ENCODE peak calls at places on chromosomes 4 and X, in five cellular contexts. One of them, this sample, is unnamed.

GRCh38 chr4:40721730-40722171 is 28.0 kb upstream of the NSUN7 start:
- DNase-seq in activated B cell treated with CpG ODN at 0.5 μM for 24 hours: no peak
- DNase-seq in non-pigmented ciliary epithelial cell: peak; percentile 20
- DNase-seq in midbrain: no peak
- DNase-seq in stimulated activated CD8-positive, alpha-beta memory T cell treated with anti-CD3 and anti-CD28 coated beads, Interleukin-12 subunit alpha, Interleukin-12 subunit beta, amount 100 ng/mL, for 4 hours: no peak
- DNase-seq in this sample: no peak

GRCh38 chrX:47242321-47242720 is 9.5 kb downstream of the USP11 start:
- DNase-seq in non-pigmented ciliary epithelial cell: no peak
- DNase-seq in activated B cell treated with CpG ODN at 0.5 μM for 24 hours: no peak
- DNase-seq in midbrain: no peak
- DNase-seq in stimulated activated CD8-positive, alpha-beta memory T cell treated with anti-CD3 and anti-CD28 coated beads, Interleukin-12 subunit alpha, Interleukin-12 subunit beta, amount 100 ng/mL, for 4 hours: no peak
- DNase-seq in this sample: no peak

GRCh38 chr4:145736241-145736831 is 56.4 kb downstream of the C4orf51 start:
- DNase-seq in activated B cell treated with CpG ODN at 0.5 μM for 24 hours: no peak
- DNase-seq in non-pigmented ciliary epithelial cell: no peak
- DNase-seq in stimulated activated CD8-positive, alpha-beta memory T cell treated with anti-CD3 and anti-CD28 coated beads, Interleukin-12 subunit alpha, Interleukin-12 subunit beta, amount 100 ng/mL, for 4 hours: no peak
- DNase-seq in midbrain: no peak
- DNase-seq in this sample: no peak

GRCh38 chrX:15702488-15703371 is 35.3 kb upstream of the CA5B start:
- DNase-seq in midbrain: no peak
- DNase-seq in activated B cell treated with CpG ODN at 0.5 μM for 24 hours: no peak
- DNase-seq in stimulated activated CD8-positive, alpha-beta memory T cell treated with anti-CD3 and anti-CD28 coated beads, Interleukin-12 subunit alpha, Interleukin-12 subunit beta, amount 100 ng/mL, for 4 hours: no peak
- DNase-seq in non-pigmented ciliary epithelial cell: no peak
- DNase-seq in this sample: no peak

GRCh38 chr4:8337083-8337482 is 67.5 kb downstream of the HTRA3 start:
- DNase-seq in midbrain: no peak
- DNase-seq in non-pigmented ciliary epithelial cell: no peak
- DNase-seq in activated B cell treated with CpG ODN at 0.5 μM for 24 hours: no peak
- DNase-seq in stimulated activated CD8-positive, alpha-beta memory T cell treated with anti-CD3 and anti-CD28 coated beads, Interleukin-12 subunit alpha, Interleukin-12 subunit beta, amount 100 ng/mL, for 4 hours: no peak
- DNase-seq in this sample: no peak

GRCh38 chr4:114041117-114041475 is 61.6 kb upstream of the ARSJ start:
- DNase-seq in midbrain: no peak
- DNase-seq in activated B cell treated with CpG ODN at 0.5 μM for 24 hours: no peak
- DNase-seq in stimulated activated CD8-positive, alpha-beta memory T cell treated with anti-CD3 and anti-CD28 coated beads, Interleukin-12 subunit alpha, Interleukin-12 subunit beta, amount 100 ng/mL, for 4 hours: no peak
- DNase-seq in non-pigmented ciliary epithelial cell: no peak
- DNase-seq in this sample: no peak

GRCh38 chr4:100641326-100641725 is 123.5 kb upstream of the EMCN start:
- DNase-seq in stimulated activated CD8-positive, alpha-beta memory T cell treated with anti-CD3 and anti-CD28 coated beads, Interleukin-12 subunit alpha, Interleukin-12 subunit beta, amount 100 ng/mL, for 4 hours: no peak
- DNase-seq in activated B cell treated with CpG ODN at 0.5 μM for 24 hours: no peak
- DNase-seq in non-pigmented ciliary epithelial cell: no peak
- DNase-seq in midbrain: no peak
- DNase-seq in this sample: no peak

GRCh38 chr4:173436149-173436579 is 37.2 kb upstream of the SCRG1 start:
- DNase-seq in activated B cell treated with CpG ODN at 0.5 μM for 24 hours: no peak
- DNase-seq in midbrain: no peak
- DNase-seq in stimulated activated CD8-positive, alpha-beta memory T cell treated with anti-CD3 and anti-CD28 coated beads, Interleukin-12 subunit alpha, Interleukin-12 subunit beta, amount 100 ng/mL, for 4 hours: no peak
- DNase-seq in non-pigmented ciliary epithelial cell: peak; percentile 38
- DNase-seq in this sample: no peak

GRCh38 chrX:6226646-6227444 is 1.8 kb downstream of the NLGN4X start:
- DNase-seq in midbrain: no peak
- DNase-seq in stimulated activated CD8-positive, alpha-beta memory T cell treated with anti-CD3 and anti-CD28 coated beads, Interleukin-12 subunit alpha, Interleukin-12 subunit beta, amount 100 ng/mL, for 4 hours: no peak
- DNase-seq in non-pigmented ciliary epithelial cell: no peak
- DNase-seq in activated B cell treated with CpG ODN at 0.5 μM for 24 hours: no peak
- DNase-seq in this sample: no peak

GRCh38 chr4:78057135-78057599 is at the start of gene FRAS1:
- DNase-seq in non-pigmented ciliary epithelial cell: no peak
- DNase-seq in activated B cell treated with CpG ODN at 0.5 μM for 24 hours: peak; percentile 22
- DNase-seq in stimulated activated CD8-positive, alpha-beta memory T cell treated with anti-CD3 and anti-CD28 coated beads, Interleukin-12 subunit alpha, Interleukin-12 subunit beta, amount 100 ng/mL, for 4 hours: no peak
- DNase-seq in midbrain: no peak
- DNase-seq in this sample: peak; percentile 16

GRCh38 chrX:145910017-145910416 is 92.4 kb downstream of the SLITRK2 start:
- DNase-seq in midbrain: peak; percentile 30
- DNase-seq in stimulated activated CD8-positive, alpha-beta memory T cell treated with anti-CD3 and anti-CD28 coated beads, Interleukin-12 subunit alpha, Interleukin-12 subunit beta, amount 100 ng/mL, for 4 hours: no peak
- DNase-seq in activated B cell treated with CpG ODN at 0.5 μM for 24 hours: no peak
- DNase-seq in non-pigmented ciliary epithelial cell: no peak
- DNase-seq in this sample: no peak

GRCh38 chr4:126939401-126939800 is 693.4 kb upstream of the INTU start:
- DNase-seq in stimulated activated CD8-positive, alpha-beta memory T cell treated with anti-CD3 and anti-CD28 coated beads, Interleukin-12 subunit alpha, Interleukin-12 subunit beta, amount 100 ng/mL, for 4 hours: no peak
- DNase-seq in midbrain: no peak
- DNase-seq in activated B cell treated with CpG ODN at 0.5 μM for 24 hours: no peak
- DNase-seq in non-pigmented ciliary epithelial cell: peak; percentile 53
- DNase-seq in this sample: no peak

GRCh38 chrX:53717205-53717604 is 30.7 kb upstream of the HUWE1 start:
- DNase-seq in stimulated activated CD8-positive, alpha-beta memory T cell treated with anti-CD3 and anti-CD28 coated beads, Interleukin-12 subunit alpha, Interleukin-12 subunit beta, amount 100 ng/mL, for 4 hours: no peak
- DNase-seq in non-pigmented ciliary epithelial cell: no peak
- DNase-seq in activated B cell treated with CpG ODN at 0.5 μM for 24 hours: no peak
- DNase-seq in midbrain: no peak
- DNase-seq in this sample: no peak

GRCh38 chrX:72258174-72258573 is 18.9 kb downstream of the RPS4X start:
- DNase-seq in activated B cell treated with CpG ODN at 0.5 μM for 24 hours: no peak
- DNase-seq in non-pigmented ciliary epithelial cell: peak; percentile 41
- DNase-seq in midbrain: no peak
- DNase-seq in stimulated activated CD8-positive, alpha-beta memory T cell treated with anti-CD3 and anti-CD28 coated beads, Interleukin-12 subunit alpha, Interleukin-12 subunit beta, amount 100 ng/mL, for 4 hours: no peak
- DNase-seq in this sample: no peak

GRCh38 chr4:123651127-123651526 is 254.5 kb downstream of the SPRY1 start:
- DNase-seq in non-pigmented ciliary epithelial cell: no peak
- DNase-seq in midbrain: no peak
- DNase-seq in activated B cell treated with CpG ODN at 0.5 μM for 24 hours: no peak
- DNase-seq in stimulated activated CD8-positive, alpha-beta memory T cell treated with anti-CD3 and anti-CD28 coated beads, Interleukin-12 subunit alpha, Interleukin-12 subunit beta, amount 100 ng/mL, for 4 hours: no peak
- DNase-seq in this sample: no peak

GRCh38 chrX:53318766-53319353 is 37.5 kb upstream of the IQSEC2 start:
- DNase-seq in non-pigmented ciliary epithelial cell: no peak
- DNase-seq in activated B cell treated with CpG ODN at 0.5 μM for 24 hours: no peak
- DNase-seq in stimulated activated CD8-positive, alpha-beta memory T cell treated with anti-CD3 and anti-CD28 coated beads, Interleukin-12 subunit alpha, Interleukin-12 subunit beta, amount 100 ng/mL, for 4 hours: no peak
- DNase-seq in midbrain: no peak
- DNase-seq in this sample: no peak

GRCh38 chr4:76028242-76028859 is 5.1 kb upstream of the CXCL10 start:
- DNase-seq in midbrain: peak; percentile 36
- DNase-seq in stimulated activated CD8-positive, alpha-beta memory T cell treated with anti-CD3 and anti-CD28 coated beads, Interleukin-12 subunit alpha, Interleukin-12 subunit beta, amount 100 ng/mL, for 4 hours: no peak
- DNase-seq in activated B cell treated with CpG ODN at 0.5 μM for 24 hours: no peak
- DNase-seq in non-pigmented ciliary epithelial cell: no peak
- DNase-seq in this sample: no peak

GRCh38 chr4:138996090-138996489 is 19.5 kb upstream of the NOCT start:
- DNase-seq in non-pigmented ciliary epithelial cell: no peak
- DNase-seq in stimulated activated CD8-positive, alpha-beta memory T cell treated with anti-CD3 and anti-CD28 coated beads, Interleukin-12 subunit alpha, Interleukin-12 subunit beta, amount 100 ng/mL, for 4 hours: no peak
- DNase-seq in midbrain: no peak
- DNase-seq in activated B cell treated with CpG ODN at 0.5 μM for 24 hours: no peak
- DNase-seq in this sample: no peak

GRCh38 chr4:155392486-155393184 is 15.9 kb upstream of the MAP9 start:
- DNase-seq in stimulated activated CD8-positive, alpha-beta memory T cell treated with anti-CD3 and anti-CD28 coated beads, Interleukin-12 subunit alpha, Interleukin-12 subunit beta, amount 100 ng/mL, for 4 hours: no peak
- DNase-seq in non-pigmented ciliary epithelial cell: no peak
- DNase-seq in activated B cell treated with CpG ODN at 0.5 μM for 24 hours: no peak
- DNase-seq in midbrain: no peak
- DNase-seq in this sample: no peak

GRCh38 chr4:169770411-169770810 is 12.7 kb upstream of the HPF1 start:
- DNase-seq in midbrain: no peak
- DNase-seq in activated B cell treated with CpG ODN at 0.5 μM for 24 hours: no peak
- DNase-seq in stimulated activated CD8-positive, alpha-beta memory T cell treated with anti-CD3 and anti-CD28 coated beads, Interleukin-12 subunit alpha, Interleukin-12 subunit beta, amount 100 ng/mL, for 4 hours: no peak
- DNase-seq in non-pigmented ciliary epithelial cell: no peak
- DNase-seq in this sample: no peak

GRCh38 chr4:41696768-41697167 is 51.8 kb downstream of the PHOX2B start:
- DNase-seq in midbrain: no peak
- DNase-seq in stimulated activated CD8-positive, alpha-beta memory T cell treated with anti-CD3 and anti-CD28 coated beads, Interleukin-12 subunit alpha, Interleukin-12 subunit beta, amount 100 ng/mL, for 4 hours: no peak
- DNase-seq in non-pigmented ciliary epithelial cell: no peak
- DNase-seq in activated B cell treated with CpG ODN at 0.5 μM for 24 hours: no peak
- DNase-seq in this sample: no peak

GRCh38 chrX:150212672-150213480 is 150.2 kb upstream of the MAMLD1 start:
- DNase-seq in non-pigmented ciliary epithelial cell: no peak
- DNase-seq in midbrain: no peak
- DNase-seq in activated B cell treated with CpG ODN at 0.5 μM for 24 hours: no peak
- DNase-seq in stimulated activated CD8-positive, alpha-beta memory T cell treated with anti-CD3 and anti-CD28 coated beads, Interleukin-12 subunit alpha, Interleukin-12 subunit beta, amount 100 ng/mL, for 4 hours: no peak
- DNase-seq in this sample: no peak

GRCh38 chr4:41814565-41814964 is 66.0 kb upstream of the PHOX2B start:
- DNase-seq in midbrain: no peak
- DNase-seq in stimulated activated CD8-positive, alpha-beta memory T cell treated with anti-CD3 and anti-CD28 coated beads, Interleukin-12 subunit alpha, Interleukin-12 subunit beta, amount 100 ng/mL, for 4 hours: no peak
- DNase-seq in activated B cell treated with CpG ODN at 0.5 μM for 24 hours: no peak
- DNase-seq in non-pigmented ciliary epithelial cell: no peak
- DNase-seq in this sample: no peak

GRCh38 chrX:28639502-28639901 is 52.3 kb downstream of the IL1RAPL1 start:
- DNase-seq in stimulated activated CD8-positive, alpha-beta memory T cell treated with anti-CD3 and anti-CD28 coated beads, Interleukin-12 subunit alpha, Interleukin-12 subunit beta, amount 100 ng/mL, for 4 hours: no peak
- DNase-seq in activated B cell treated with CpG ODN at 0.5 μM for 24 hours: no peak
- DNase-seq in midbrain: no peak
- DNase-seq in non-pigmented ciliary epithelial cell: no peak
- DNase-seq in this sample: no peak

GRCh38 chr4:41141910-41142309 is 72.4 kb downstream of the APBB2 start:
- DNase-seq in non-pigmented ciliary epithelial cell: no peak
- DNase-seq in midbrain: no peak
- DNase-seq in activated B cell treated with CpG ODN at 0.5 μM for 24 hours: no peak
- DNase-seq in stimulated activated CD8-positive, alpha-beta memory T cell treated with anti-CD3 and anti-CD28 coated beads, Interleukin-12 subunit alpha, Interleukin-12 subunit beta, amount 100 ng/mL, for 4 hours: no peak
- DNase-seq in this sample: no peak

GRCh38 chrX:83984961-83985360 is 124.0 kb downstream of the CYLC1 start:
- DNase-seq in midbrain: no peak
- DNase-seq in activated B cell treated with CpG ODN at 0.5 μM for 24 hours: no peak
- DNase-seq in non-pigmented ciliary epithelial cell: no peak
- DNase-seq in stimulated activated CD8-positive, alpha-beta memory T cell treated with anti-CD3 and anti-CD28 coated beads, Interleukin-12 subunit alpha, Interleukin-12 subunit beta, amount 100 ng/mL, for 4 hours: no peak
- DNase-seq in this sample: no peak

This sample was measured in NCI-H1417 treated with DMSO at 0.1 percent for 48 hours.